ENCODE peak calls at places on chromosomes 1 and 21, in six cellular contexts. A, U, S, R, H and E are unnamed samples.

GRCh38 chr1:41149570-41149969 is 92.5 kb downstream of the SCMH1 start:
- DNase-seq in A (no peak), U (no peak), S (no peak), R (no peak), H (no peak), E (no peak)

GRCh38 chr1:216997831-216998230 is 274.6 kb upstream of the ESRRG start:
- DNase-seq in A (no peak), U (no peak), S (no peak), R (no peak), H (no peak), E (no peak)

GRCh38 chr1:75166821-75167220 is 32.6 kb downstream of the LHX8 start:
- DNase-seq in A (no peak), U (no peak), S (no peak), R (no peak), H (no peak), E (no peak)

GRCh38 chr1:30008372-30008997 is 714.9 kb downstream of the MATN1 start:
- DNase-seq in A (no peak), U (no peak), S (no peak), R (no peak), H (no peak), E (no peak)

GRCh38 chr1:186014370-186015030 is 280.3 kb downstream of the HMCN1 start:
- DNase-seq in A (no peak), U (no peak), S (no peak), R (no peak), H (peak; percentile 14), E (no peak)

GRCh38 chr1:6166221-6166620 is 13.9 kb downstream of the CHD5 start:
- DNase-seq in A (no peak), U (no peak), S (no peak), R (no peak), H (no peak), E (no peak)

GRCh38 chr1:150548324-150548631 is 930 bp upstream of the ADAMTSL4 start:
- DNase-seq in A (no peak), U (no peak), S (no peak), R (no peak), H (no peak), E (no peak)

GRCh38 chr1:205183676-205184335 is 27.7 kb downstream of the DSTYK start:
- DNase-seq in A (no peak), U (no peak), S (peak; percentile 10), R (no peak), H (no peak), E (no peak)

GRCh38 chr1:8541961-8542521 is 224.1 kb downstream of the SLC45A1 start:
- DNase-seq in A (no peak), U (no peak), S (no peak), R (no peak), H (peak; percentile 75), E (no peak)

GRCh38 chr1:7899741-7900140 is 40.9 kb downstream of the TNFRSF9 start:
- DNase-seq in A (no peak), U (no peak), S (peak; percentile 76), R (no peak), H (no peak), E (no peak)

GRCh38 chr1:220906561-220907334 is 27.5 kb downstream of the HLX start:
- DNase-seq in A (peak; percentile 41), U (no peak), S (peak; percentile 25), R (no peak), H (no peak), E (no peak)

GRCh38 chr1:178540204-178540603 is 27.3 kb downstream of the TEX35 start:
- DNase-seq in A (no peak), U (no peak), S (no peak), R (peak; percentile 28), H (no peak), E (no peak)

GRCh38 chr1:68231627-68232303 is 558 bp downstream of the WLS start:
- DNase-seq in A (no peak), U (peak; percentile 70), S (no peak), R (peak; percentile 83), H (peak; percentile 90), E (peak; percentile 24)

GRCh38 chr1:116738673-116739370 is 15.4 kb upstream of the CD2 start:
- DNase-seq in A (no peak), U (no peak), S (no peak), R (no peak), H (no peak), E (no peak)

GRCh38 chr1:175218786-175219447 is 26.3 kb upstream of the KIAA0040 start:
- DNase-seq in A (no peak), U (no peak), S (no peak), R (no peak), H (no peak), E (no peak)

GRCh38 chr1:114336360-114336759 is 174.6 kb downstream of the TRIM33 start:
- DNase-seq in A (no peak), U (no peak), S (no peak), R (no peak), H (no peak), E (no peak)

GRCh38 chr1:203512830-203513578 is 19.1 kb downstream of the OPTC start:
- DNase-seq in A (peak; percentile 70), U (peak; percentile 73), S (peak; percentile 68), R (peak; percentile 78), H (peak; percentile 90), E (no peak)

GRCh38 chr1:41806472-41807155 is 112.1 kb downstream of the HIVEP3 start:
- DNase-seq in A (no peak), U (no peak), S (peak; percentile 54), R (no peak), H (no peak), E (no peak)

GRCh38 chr21:41879190-41879998 is at the start of gene PRDM15:
- DNase-seq in A (peak; percentile 48), U (peak; percentile 63), S (peak; percentile 89), R (peak; percentile 89), H (peak; percentile 87), E (peak; percentile 79)

GRCh38 chr1:180262628-180263488 is 32.8 kb downstream of the LHX4 start:
- DNase-seq in A (no peak), U (no peak), S (no peak), R (no peak), H (no peak), E (no peak)

DNA sequence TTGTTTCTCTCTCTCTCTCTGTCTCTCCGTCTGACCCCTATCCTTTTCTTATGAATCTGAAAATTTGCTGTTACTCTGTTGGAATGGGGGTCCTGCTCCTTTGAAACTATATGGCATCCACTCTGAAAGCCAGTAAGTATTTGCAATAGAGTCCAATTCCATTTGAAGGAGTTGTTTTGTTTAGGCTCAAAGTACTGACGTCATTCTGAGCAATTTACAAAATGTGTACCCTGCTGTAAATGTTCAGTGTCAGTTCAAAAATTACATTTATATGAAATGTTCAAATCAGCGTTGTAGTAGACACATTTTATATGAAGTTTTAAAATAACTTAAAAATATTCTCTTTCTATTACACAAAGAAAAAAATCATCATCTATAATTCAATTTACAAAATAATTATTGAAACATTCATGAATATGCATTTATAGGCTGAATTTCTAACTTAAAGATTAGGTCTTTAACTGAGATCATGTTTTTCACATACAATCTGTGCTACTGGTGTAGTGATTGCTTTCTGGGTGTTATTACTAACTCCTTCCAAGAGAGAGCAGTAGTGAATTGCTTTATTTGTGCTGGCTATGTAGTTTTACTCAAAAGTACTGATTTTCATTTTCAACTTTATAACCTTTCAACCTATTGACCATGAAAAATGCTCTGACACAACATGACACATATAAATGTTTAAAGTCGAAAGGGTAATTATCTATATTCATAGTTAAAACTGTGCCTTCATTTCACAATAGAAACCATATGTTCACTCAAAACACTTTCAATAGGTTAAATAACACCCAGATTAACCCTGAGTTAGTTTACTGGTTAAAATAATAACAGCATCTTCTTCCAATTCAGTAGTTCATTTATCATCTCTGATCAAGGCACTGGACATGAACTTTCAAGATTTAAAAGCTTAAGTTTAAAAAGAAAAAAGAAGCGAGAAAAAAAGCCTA is 253.1 kb upstream of the ADGRL4 start:
- DNase-seq in A (peak; percentile 27), U (peak; percentile 23), S (peak; percentile 3), R (no peak), H (peak; percentile 72), E (no peak)
- TF ChIP-seq CTCF in A (peak; percentile 52), U (peak; percentile 67), S (no peak), R (peak; percentile 46), H (peak; percentile 47), E (peak; percentile 78)

GRCh38 chr21:44071359-44072104 is 35.7 kb upstream of the PWP2 start:
- DNase-seq in A (no peak), U (no peak), S (no peak), R (no peak), H (no peak), E (no peak)
- TF ChIP-seq CTCF in A (peak; percentile 6), U (no peak), S (no peak), R (no peak), H (no peak), E (no peak)

GRCh38 chr1:109254621-109255096 is 5.3 kb downstream of the CELSR2 start:
- DNase-seq in A (no peak), U (no peak), S (no peak), R (no peak), H (no peak), E (no peak)
- TF ChIP-seq CTCF in A (no peak), U (no peak), S (no peak), R (no peak), H (no peak), E (peak; percentile 4)

DNA sequence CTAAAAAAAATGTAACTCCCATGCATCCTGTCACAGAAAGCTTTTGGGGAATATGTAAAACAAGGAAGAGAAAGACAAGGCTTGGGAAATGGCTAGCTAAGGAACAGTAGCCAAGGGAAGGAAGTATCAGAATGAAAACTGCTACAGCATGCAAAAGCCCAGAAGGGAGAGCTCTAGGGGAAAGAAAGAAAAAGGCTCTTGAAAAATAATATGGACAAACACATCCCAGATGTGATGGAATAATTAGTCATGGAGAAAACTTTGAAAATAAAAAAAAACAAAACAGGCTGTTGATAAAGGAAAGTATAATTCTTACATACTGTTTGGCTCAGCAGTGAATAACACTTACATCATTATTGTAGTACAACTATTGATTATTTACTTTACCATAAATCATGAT is 47.9 kb upstream of the VCAM1 start:
- DNase-seq in A (peak; percentile 41), U (peak; percentile 3), S (no peak), R (no peak), H (peak; percentile 62), E (no peak)
- TF ChIP-seq CTCF in A (peak; percentile 43), U (peak; percentile 46), S (no peak), R (no peak), H (peak; percentile 26), E (no peak)

GRCh38 chr21:33127154-33127893 is 57.4 kb downstream of the OLIG1 start:
- DNase-seq in A (no peak), U (peak; percentile 18), S (peak; percentile 82), R (no peak), H (peak; percentile 75), E (peak; percentile 89)
- TF ChIP-seq CTCF in A (peak; percentile 76), U (peak; percentile 84), S (peak; percentile 94), R (peak; percentile 32), H (peak; percentile 95), E (peak; percentile 91)

GRCh38 chr1:225597926-225598575 is 54.9 kb downstream of the ENAH start:
- DNase-seq in A (no peak), U (no peak), S (peak; percentile 38), R (no peak), H (peak; percentile 61), E (no peak)
- TF ChIP-seq CTCF in A (no peak), U (no peak), S (no peak), R (no peak), H (no peak), E (no peak)

GRCh38 chr1:51313268-51313852 is 17.0 kb downstream of the TTC39A start:
- DNase-seq in A (no peak), U (no peak), S (no peak), R (no peak), H (no peak), E (no peak)
- TF ChIP-seq CTCF in A (no peak), U (no peak), S (peak; percentile 18), R (no peak), H (no peak), E (peak; percentile 29)